ENCODE peak calls at places on chromosomes 16 and 17, in seven cellular contexts. N is IMR-90, Q is fibroblast of lung, C is brain microvascular endothelial cell, I is endothelial cell of umbilical vein, R is Panc1, V is tibial artery. T is an unnamed sample.
A peak's percentile ranks its signal among the peaks of the same experiment; 100 is the strongest.

GRCh38 chr17:65656390-65657250 is 95.2 kb upstream of the AXIN2 start:
- DNase-seq in R (no peak), I (no peak), N (peak; percentile 26), Q (no peak), V (no peak), C (no peak), T (no peak)

GRCh38 chr17:46191332-46192210 is 1.7 kb downstream of the KANSL1 start:
- DNase-seq in V (no peak), C (no peak), Q (peak; percentile 35), N (no peak), R (no peak), I (peak; percentile 67), T (no peak)

GRCh38 chr16:11291021-11291716 is 10.0 kb upstream of the PRM1 start:
- DNase-seq in V (no peak), N (no peak), C (no peak), I (no peak), R (no peak), Q (no peak), T (no peak)

GRCh38 chr16:22670044-22670536 is 143.9 kb upstream of the HS3ST2 start:
- DNase-seq in N (no peak), Q (no peak), V (no peak), I (no peak), C (no peak), R (no peak), T (no peak)

GRCh38 chr16:9061358-9061813 is 30.1 kb upstream of the HAPSTR1 start:
- DNase-seq in C (no peak), V (peak; percentile 34), I (no peak), Q (peak; percentile 39), R (no peak), N (peak; percentile 82), T (no peak)

GRCh38 chr17:67474081-67474661 is 97.1 kb downstream of the PITPNC1 start:
- DNase-seq in N (peak; percentile 39), V (peak; percentile 32), I (peak; percentile 20), C (peak; percentile 33), R (no peak), Q (peak; percentile 80), T (peak; percentile 70)

GRCh38 chr17:18176152-18176551 is 7.5 kb upstream of the ALKBH5 start:
- DNase-seq in C (no peak), I (no peak), V (peak; percentile 64), Q (no peak), N (no peak), R (no peak), T (no peak)

GRCh38 chr17:17494499-17495447 is 1.4 kb downstream of the RASD1 start:
- DNase-seq in C (peak; percentile 15), I (peak; percentile 20), R (no peak), V (peak; percentile 41), Q (peak; percentile 53), N (peak; percentile 37), T (no peak)

GRCh38 chr17:8300629-8301242 is 5.5 kb upstream of the SLC25A35 start:
- DNase-seq in N (peak; percentile 64), Q (peak; percentile 58), I (peak; percentile 58), C (peak; percentile 29), V (peak; percentile 50), R (peak; percentile 72), T (no peak)

GRCh38 chr16:50246299-50247122 is 19.8 kb upstream of the ADCY7 start:
- DNase-seq in C (no peak), V (peak; percentile 46), N (no peak), Q (no peak), I (no peak), R (no peak), T (no peak)

GRCh38 chr17:17088511-17089205 is 46.4 kb downstream of the MPRIP start:
- DNase-seq in R (no peak), N (no peak), C (no peak), V (no peak), Q (no peak), I (no peak), T (no peak)

GRCh38 chr17:7323731-7324437 is 5.3 kb downstream of the NEURL4 start:
- DNase-seq in V (peak; percentile 48), R (no peak), C (peak; percentile 42), I (peak; percentile 32), Q (no peak), N (peak; percentile 17), T (no peak)

GRCh38 chr16:17345043-17345442 is 125.7 kb downstream of the XYLT1 start:
- DNase-seq in R (no peak), N (peak; percentile 81), V (peak; percentile 81), I (no peak), Q (peak; percentile 59), C (no peak), T (no peak)

GRCh38 chr16:15576960-15577958 is 65.7 kb downstream of the MARF1 start:
- DNase-seq in N (no peak), V (no peak), R (no peak), I (no peak), C (no peak), Q (no peak), T (no peak)

GRCh38 chr17:266701-267656 is 85.5 kb upstream of the DOC2B start:
- DNase-seq in N (no peak), Q (peak; percentile 58), C (no peak), I (peak; percentile 72), V (no peak), R (no peak), T (no peak)

GRCh38 chr16:83779881-83780280 is 27.9 kb upstream of the HSBP1 start:
- DNase-seq in I (peak; percentile 84), V (no peak), C (peak; percentile 63), N (peak; percentile 59), Q (peak; percentile 76), R (no peak), T (no peak)

GRCh38 chr16:19236561-19236960 is 49.0 kb upstream of the CLEC19A start:
- DNase-seq in C (no peak), N (no peak), I (no peak), Q (no peak), R (peak; percentile 57), V (no peak), T (no peak)

GRCh38 chr17:30095507-30096244 is 20.9 kb upstream of the NSRP1 start:
- DNase-seq in R (peak; percentile 61), V (no peak), I (peak; percentile 76), N (peak; percentile 82), C (peak; percentile 78), Q (peak; percentile 80), T (peak; percentile 50)

GRCh38 chr17:21816592-21817567 is 124.6 kb downstream of the KCNJ18 start:
- DNase-seq in V (no peak), R (no peak), C (no peak), I (no peak), Q (no peak), N (no peak), T (no peak)

GRCh38 chr16:10269632-10270031 is 87.4 kb upstream of the GRIN2A start:
- DNase-seq in Q (no peak), C (no peak), I (no peak), N (no peak), R (no peak), V (no peak), T (no peak)

GRCh38 chr16:72425571-72426341 is 253.8 kb upstream of the PMFBP1 start:
- DNase-seq in N (no peak), Q (peak; percentile 78), R (no peak), V (no peak), I (no peak), C (no peak), T (no peak)

GRCh38 chr16:57739756-57740422 is 4.3 kb downstream of the KATNB1 start:
- DNase-seq in C (no peak), N (no peak), I (no peak), R (no peak), V (no peak), Q (no peak), T (no peak)

GRCh38 chr16:51085271-51085670 is 65.8 kb downstream of the SALL1 start:
- DNase-seq in Q (no peak), I (no peak), V (no peak), C (no peak), R (no peak), N (no peak), T (no peak)

GRCh38 chr16:67723151-67723915 is 4.2 kb upstream of the GFOD2 start:
- DNase-seq in C (peak; percentile 28), R (no peak), N (peak; percentile 75), I (no peak), Q (peak; percentile 84), V (no peak), T (peak; percentile 69)

GRCh38 chr17:45092932-45093430 is 31.9 kb downstream of the NMT1 start:
- DNase-seq in N (peak; percentile 99), Q (peak; percentile 100), C (peak; percentile 97), R (peak; percentile 60), I (peak; percentile 95), V (peak; percentile 95), T (peak; percentile 95)

GRCh38 chr16:61149709-61150108 is 886.5 kb downstream of the CDH8 start:
- DNase-seq in I (no peak), R (no peak), Q (no peak), N (no peak), V (no peak), C (no peak), T (no peak)

GRCh38 chr17:1312261-1312870 is 32.9 kb downstream of the TRARG1 start:
- DNase-seq in I (no peak), Q (no peak), V (no peak), R (no peak), N (no peak), C (no peak), T (no peak)

DNA sequence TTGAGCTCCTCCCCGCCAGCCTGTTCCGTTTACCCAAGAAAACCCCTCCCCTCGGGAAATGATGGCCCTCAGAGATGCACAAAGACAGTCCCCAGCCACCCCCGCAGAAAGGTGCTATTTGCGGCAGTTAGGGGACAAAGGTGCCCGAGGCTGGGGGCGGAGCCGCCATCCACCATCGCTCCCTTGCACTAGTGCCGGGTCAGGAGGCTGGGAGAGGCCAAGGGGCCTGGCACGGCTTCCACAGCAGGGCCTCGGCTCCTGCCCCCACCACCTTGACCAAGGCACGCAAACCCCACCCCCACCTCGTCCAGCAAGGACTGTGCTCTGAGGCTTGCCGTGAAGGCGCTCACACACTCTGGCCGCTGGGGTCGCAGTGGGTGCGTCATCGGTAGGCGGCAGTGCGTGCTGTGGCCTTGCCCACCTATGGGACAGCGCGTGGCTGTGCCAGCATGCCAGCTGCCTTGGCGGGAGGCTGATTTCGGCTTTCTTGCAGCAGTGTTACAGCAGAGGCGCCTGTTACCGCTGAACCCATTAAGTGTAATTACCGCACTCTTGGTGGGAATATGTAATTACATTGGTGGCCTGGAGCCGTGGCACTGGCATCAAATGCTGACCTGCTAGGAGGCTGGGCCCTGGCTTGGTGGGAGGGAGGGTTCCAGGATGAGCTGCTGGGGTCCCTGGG is 31.8 kb downstream of the TPSG1 start:
- DNase-seq in C (no peak), Q (peak; percentile 10), R (no peak), I (no peak), V (no peak), N (no peak), T (no peak)
- H3K4me3 ChIP-seq in C (no peak overlapping the region), Q (no peak overlapping the region), R (no peak overlapping the region), I (no peak overlapping the region), V (no peak overlapping the region), N (no peak overlapping the region), T (no peak overlapping the region)

GRCh38 chr17:36849871-36850348 is 87.4 kb upstream of the LHX1 start:
- DNase-seq in N (peak; percentile 63), Q (peak; percentile 83), C (peak; percentile 75), R (peak; percentile 5), V (no peak), I (peak; percentile 59), T (peak; percentile 11)
- TF ChIP-seq CTCF in N (no peak), Q (peak; percentile 20), C (peak; percentile 56), R (no peak), V (no peak), I (peak; percentile 33), T (peak; percentile 19)

GRCh38 chr16:2787961-2788360 is 601 bp upstream of the PRSS33 start:
- DNase-seq in N (no peak), I (no peak), Q (no peak), V (no peak), C (no peak), R (no peak), T (no peak)
- H3K36me3 ChIP-seq in N (no peaks in the 10 kb centered on the region), I (no peaks in the 10 kb centered on the region), Q (no peaks in the 10 kb centered on the region), V (no peaks in the 10 kb centered on the region), C (no peaks in the 10 kb centered on the region), R (no peaks in the 10 kb centered on the region), T (no peaks in the 10 kb centered on the region)

GRCh38 chr17:82551779-82552457 is 32.4 kb downstream of the FOXK2 start:
- DNase-seq in V (peak; percentile 78), N (peak; percentile 70), Q (peak; percentile 75), C (peak; percentile 62), I (peak; percentile 81), R (no peak), T (no peak)
- H3K4me3 ChIP-seq in V (no peak overlapping the region), N (no peak overlapping the region), Q (no peak overlapping the region), C (no peak overlapping the region), I (no peak overlapping the region), R (no peak overlapping the region), T (no peak overlapping the region)

T was measured in BJ.